ENCODE peak calls at places on chromosomes 7 and 10, in four cellular contexts. L is GM12878, Y is H1, D is K562. P is an unnamed sample.

GRCh38 chr10:127012769-127013152 is 107.5 kb downstream of the DOCK1 start:
- DNase-seq in Y (no peak), L (no peak), D (no peak), P (no peak)

GRCh38 chr7:66374141-66374540 is 169.0 kb downstream of the TPST1 start:
- DNase-seq in L (no peak), D (no peak), Y (no peak), P (no peak)

GRCh38 chr10:5758927-5759326 is 54.3 kb downstream of the GDI2 start:
- DNase-seq in Y (no peak), D (no peak), L (no peak), P (no peak)

GRCh38 chr7:49500741-49501140 is 272.7 kb upstream of the VWC2 start:
- DNase-seq in L (no peak), D (no peak), Y (no peak), P (no peak)

GRCh38 chr10:61942997-61943457 is 41.5 kb downstream of the ARID5B start:
- DNase-seq in Y (no peak), L (no peak), D (no peak), P (no peak)

GRCh38 chr7:124635416-124635815 is 130.2 kb downstream of the GPR37 start:
- DNase-seq in Y (no peak), D (no peak), L (no peak), P (no peak)

GRCh38 chr7:87001214-87001613 is 58.2 kb downstream of the ELAPOR2 start:
- DNase-seq in Y (no peak), D (no peak), L (no peak), P (no peak)

GRCh38 chr10:19638173-19638872 is 177.9 kb upstream of the PLXDC2 start:
- DNase-seq in Y (no peak), L (no peak), D (no peak), P (peak)

GRCh38 chr7:96401200-96401599 is 79.3 kb upstream of the SLC25A13 start:
- DNase-seq in D (no peak), Y (no peak), L (no peak), P (peak)

GRCh38 chr7:156618791-156619367 is 21.7 kb upstream of the RNF32 start:
- DNase-seq in D (peak), Y (no peak), L (no peak), P (no peak)

GRCh38 chr10:110392860-110393732 is 88.4 kb upstream of the SMNDC1 start:
- DNase-seq in Y (no peak), D (no peak), L (no peak), P (no peak)

GRCh38 chr7:142371586-142372377 is 113.9 kb upstream of the PRSS58 start:
- DNase-seq in D (no peak), Y (no peak), L (no peak), P (no peak)

GRCh38 chr7:153887756-153888591 is 164.2 kb upstream of the DPP6 start:
- DNase-seq in Y (no peak), D (no peak), L (no peak), P (no peak)

GRCh38 chr7:15515201-15515777 is 46.5 kb downstream of the AGMO start:
- DNase-seq in L (no peak), Y (no peak), D (no peak), P (no peak)

GRCh38 chr7:97573065-97573464 is 158.8 kb upstream of the TAC1 start:
- DNase-seq in Y (no peak), D (no peak), L (no peak), P (no peak)

GRCh38 chr7:21128418-21128817 is 299.5 kb upstream of the SP4 start:
- DNase-seq in Y (no peak), L (no peak), D (no peak), P (no peak)

GRCh38 chr10:103231047-103231551 is 14.6 kb upstream of the RPEL1 start:
- DNase-seq in Y (peak), D (no peak), L (no peak), P (peak)

GRCh38 chr10:50593523-50593922 is 30.2 kb downstream of the SGMS1 start:
- DNase-seq in D (no peak), Y (no peak), L (no peak), P (no peak)

DNA sequence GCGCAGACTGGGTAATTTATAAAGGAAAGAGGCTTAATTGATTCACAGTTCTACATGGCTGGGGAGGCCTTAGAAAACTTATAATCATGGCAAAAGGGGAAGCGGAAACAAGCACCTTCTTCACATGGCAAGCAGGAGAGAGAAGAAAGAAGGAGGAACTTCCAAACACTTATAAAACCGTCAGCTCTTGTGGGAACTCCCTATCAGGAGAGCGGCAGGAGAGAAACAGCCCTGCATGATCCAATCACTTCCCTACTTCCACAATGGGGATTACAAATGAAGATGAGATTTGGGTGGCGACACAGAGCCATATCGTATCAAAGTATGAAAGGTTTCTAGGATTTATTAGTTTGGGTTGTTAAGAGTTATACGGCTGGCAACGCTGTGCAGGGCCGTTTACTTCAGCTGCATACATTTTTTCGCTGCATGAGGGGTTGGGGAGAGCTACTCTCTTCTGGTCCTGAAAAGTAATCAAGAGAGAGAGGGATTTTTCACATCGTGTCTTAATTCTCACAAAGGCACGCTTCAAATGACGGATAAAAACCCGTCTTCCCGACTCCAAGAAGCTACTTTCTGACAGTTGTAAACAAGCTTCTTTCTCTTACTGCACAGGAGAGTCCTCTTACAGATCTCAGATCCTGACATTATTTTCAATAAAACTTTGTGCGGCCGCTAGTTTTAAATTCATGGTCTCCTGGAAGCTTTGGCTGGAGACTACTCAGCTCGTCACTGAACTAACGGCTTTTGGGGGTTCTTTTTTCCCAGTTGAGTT is 782 bp upstream of the GTPBP10 start:
- DNase-seq in L (no peak), D (peak), Y (no peak), P (peak)
- TF ChIP-seq HDAC6 in L (no peak), D (no peak), Y (no peak), P (no peak)

GRCh38 chr7:136947347-136947746 is 78.9 kb downstream of the CHRM2 start:
- DNase-seq in Y (no peak), L (no peak), D (no peak), P (no peak)
- TF ChIP-seq ATF2 in Y (no peak), L (no peak), D (no peak), P (no peak)

GRCh38 chr7:158781217-158781975 is 47.9 kb downstream of the ESYT2 start:
- DNase-seq in Y (no peak), L (no peak), D (no peak), P (no peak)
- TF ChIP-seq HDAC6 in Y (no peak), L (no peak), D (no peak), P (no peak)

GRCh38 chr7:113404245-113404644 is 285.9 kb upstream of the SMIM30 start:
- DNase-seq in L (no peak), Y (peak), D (peak), P (peak)
- TF ChIP-seq ATF2 in L (no peak), Y (no peak), D (no peak), P (no peak)

DNA sequence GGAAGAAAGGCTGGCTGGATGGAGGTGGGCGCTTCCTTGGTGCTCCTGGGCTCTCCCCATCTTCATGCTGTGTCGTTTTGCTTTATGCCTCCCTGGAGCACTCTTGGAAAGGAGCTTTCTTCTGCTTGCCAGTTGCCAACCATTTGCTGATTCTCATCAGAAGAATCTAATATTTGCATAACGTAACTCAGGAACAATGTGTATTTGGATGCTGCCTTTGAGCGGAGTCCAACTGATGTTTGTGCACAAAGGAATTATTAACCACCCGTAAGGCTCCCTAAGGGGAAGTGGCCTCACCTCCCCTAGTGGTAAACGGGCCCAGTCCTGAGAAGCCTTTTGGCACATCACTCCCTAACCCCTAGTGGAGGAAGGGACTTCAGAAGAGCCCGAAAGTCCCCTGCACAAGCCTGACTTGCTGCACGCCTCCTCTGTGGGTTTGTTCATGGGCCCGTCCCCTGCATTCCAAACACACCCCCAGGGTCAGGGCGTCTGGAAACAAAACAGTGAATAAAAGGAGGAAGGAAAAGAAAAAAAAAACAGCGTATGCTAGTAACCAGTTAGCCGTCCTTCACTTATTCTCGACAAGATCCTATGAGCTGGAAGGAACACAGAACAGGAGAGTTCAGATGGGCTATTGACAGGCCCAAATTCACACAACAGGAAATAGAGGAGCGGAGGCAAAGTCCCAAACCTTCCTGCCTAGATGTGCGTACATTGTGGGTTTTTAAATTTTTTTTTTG is 602.2 kb downstream of the LRMDA start:
- DNase-seq in Y (no peak), D (no peak), L (peak), P (peak)
- TF ChIP-seq HDAC6 in Y (no peak), D (no peak), L (no peak), P (no peak)

GRCh38 chr7:102828291-102828690 is 79.5 kb downstream of the FAM185A start:
- DNase-seq in Y (no peak), L (no peak), D (no peak), P (no peak)
- TF ChIP-seq ATF2 in Y (no peak), L (no peak), D (no peak), P (no peak)

DNA sequence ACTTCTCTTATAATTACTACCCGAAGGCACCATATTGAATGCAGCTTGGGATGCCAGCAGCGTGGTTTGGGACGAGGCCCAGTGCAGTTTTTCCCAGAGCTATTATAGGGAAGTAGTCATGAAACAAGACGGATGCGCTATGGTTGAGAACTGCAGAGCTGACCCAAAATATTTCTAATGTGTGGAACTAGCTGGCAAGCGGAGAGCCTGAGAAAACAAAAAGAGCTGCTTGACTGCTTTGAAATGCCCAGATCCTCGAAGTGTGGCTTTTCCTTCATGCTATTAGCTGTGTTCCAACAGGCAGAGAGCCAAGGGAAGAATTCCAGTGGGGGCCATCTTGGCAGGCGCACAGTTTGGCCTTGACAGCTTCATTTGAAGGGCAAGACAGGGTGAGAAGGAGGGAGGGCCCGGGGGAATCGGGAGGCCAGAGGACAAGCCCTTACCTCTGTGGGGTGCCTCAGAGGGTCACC is 122.7 kb downstream of the CUL2 start:
- DNase-seq in Y (no peak), D (no peak), L (no peak), P (no peak)
- TF ChIP-seq HDAC6 in Y (no peak), D (no peak), L (no peak), P (no peak)

DNA sequence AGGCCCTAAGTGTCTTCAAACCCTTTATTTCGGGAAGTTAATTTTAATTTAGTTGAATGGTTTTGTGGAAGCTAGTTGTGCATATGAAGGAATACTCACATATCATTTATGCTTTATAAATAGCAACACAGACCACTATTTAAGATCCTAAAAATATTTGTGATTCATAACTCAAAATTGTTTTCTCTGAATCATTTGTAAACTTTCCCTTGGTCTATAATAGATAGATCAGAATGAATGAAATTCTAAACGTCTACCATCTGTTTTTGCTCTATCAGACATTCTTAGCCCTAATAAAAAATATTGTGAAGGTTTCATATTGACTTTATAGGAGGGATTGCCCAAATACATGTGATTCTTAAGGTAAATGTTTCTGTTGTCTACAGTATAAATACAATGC is 43.5 kb downstream of the LOXL4 start:
- DNase-seq in L (no peak), Y (no peak), D (no peak), P (no peak)
- TF ChIP-seq ATF2 in L (no peak), Y (no peak), D (no peak), P (no peak)